ENCODE peak calls at places on chromosome 18, in six cellular contexts. Z is left lung, I is psoas muscle, B is HL-60, D is neuronal stem cell, H is right atrium auricular region. N is an unnamed sample.

GRCh38 chr18:50970006-50970405 is 2.2 kb downstream of the ELAC1 start:
- DNase-seq in Z (peak; percentile 43), I (no peak), B (no peak), D (no peak), H (no peak), N (no peak)

GRCh38 chr18:79873449-79874110 is 75.8 kb downstream of the KCNG2 start:
- DNase-seq in Z (no peak), I (peak; percentile 72), B (no peak), D (no peak), H (peak; percentile 53), N (no peak)

GRCh38 chr18:57624988-57625387 is 3.4 kb upstream of the NARS1 start:
- DNase-seq in Z (no peak), I (no peak), B (no peak), D (no peak), H (no peak), N (no peak)

GRCh38 chr18:42229211-42230210 is 274.5 kb downstream of the PIK3C3 start:
- DNase-seq in Z (no peak), I (no peak), B (no peak), D (no peak), H (no peak), N (no peak)

GRCh38 chr18:74239567-74239966 is 52.2 kb downstream of the CYB5A start:
- DNase-seq in Z (no peak), I (no peak), B (no peak), D (no peak), H (no peak), N (no peak)

GRCh38 chr18:72762505-72763122 is 105.2 kb downstream of the NETO1 start:
- DNase-seq in Z (no peak), I (no peak), B (peak; percentile 35), D (peak; percentile 56), H (no peak), N (no peak)

GRCh38 chr18:926946-927345 is 22.3 kb downstream of the ADCYAP1 start:
- DNase-seq in Z (no peak), I (no peak), B (no peak), D (no peak), H (no peak), N (no peak)

GRCh38 chr18:44185981-44186380 is 494.7 kb upstream of the SETBP1 start:
- DNase-seq in Z (no peak), I (no peak), B (no peak), D (no peak), H (no peak), N (no peak)

GRCh38 chr18:5311273-5312009 is 15.9 kb upstream of the ZBTB14 start:
- DNase-seq in Z (no peak), I (no peak), B (no peak), D (no peak), H (no peak), N (no peak)

GRCh38 chr18:62450546-62451395 is 72.1 kb upstream of the ZCCHC2 start:
- DNase-seq in Z (peak; percentile 75), I (peak; percentile 92), B (peak; percentile 65), D (no peak), H (peak; percentile 86), N (no peak)

GRCh38 chr18:30387401-30387800 is 655.1 kb downstream of the DSC3 start:
- DNase-seq in Z (no peak), I (no peak), B (no peak), D (peak; percentile 5), H (no peak), N (no peak)

GRCh38 chr18:40249390-40250080 is 1705.5 kb upstream of the PIK3C3 start:
- DNase-seq in Z (no peak), I (no peak), B (no peak), D (no peak), H (no peak), N (no peak)

GRCh38 chr18:79926715-79927596 is 24.5 kb downstream of the SLC66A2 start:
- DNase-seq in Z (peak; percentile 44), I (peak; percentile 52), B (no peak), D (no peak), H (no peak), N (no peak)

GRCh38 chr18:23528580-23529472 is 25.5 kb downstream of the RMC1 start:
- DNase-seq in Z (peak; percentile 75), I (no peak), B (no peak), D (no peak), H (peak; percentile 71), N (no peak)

GRCh38 chr18:13431886-13432285 is 213.3 kb downstream of the LDLRAD4 start:
- DNase-seq in Z (no peak), I (no peak), B (no peak), D (no peak), H (no peak), N (no peak)

GRCh38 chr18:44507729-44508325 is 172.9 kb upstream of the SETBP1 start:
- DNase-seq in Z (peak; percentile 50), I (peak; percentile 57), B (peak; percentile 56), D (no peak), H (no peak), N (no peak)

GRCh38 chr18:25594351-25594750 is 242.4 kb upstream of the ZNF521 start:
- DNase-seq in Z (no peak), I (no peak), B (no peak), D (no peak), H (no peak), N (no peak)

GRCh38 chr18:31942301-31942998 is 478 bp downstream of the TRAPPC8 start:
- DNase-seq in Z (peak; percentile 61), I (peak; percentile 63), B (peak; percentile 69), D (no peak), H (no peak), N (no peak)

GRCh38 chr18:31943895-31944816 is 1.2 kb upstream of the TRAPPC8 start:
- DNase-seq in Z (no peak), I (no peak), B (no peak), D (no peak), H (no peak), N (no peak)

GRCh38 chr18:31946305-31947046 is 3.5 kb upstream of the TRAPPC8 start:
- DNase-seq in Z (no peak), I (no peak), B (no peak), D (no peak), H (no peak), N (no peak)

GRCh38 chr18:31942999-31943894 is at the start of gene TRAPPC8:
- DNase-seq in Z (peak; percentile 99), I (peak; percentile 99), B (peak; percentile 100), D (peak; percentile 95), H (peak; percentile 99), N (peak; percentile 99)

DNA sequence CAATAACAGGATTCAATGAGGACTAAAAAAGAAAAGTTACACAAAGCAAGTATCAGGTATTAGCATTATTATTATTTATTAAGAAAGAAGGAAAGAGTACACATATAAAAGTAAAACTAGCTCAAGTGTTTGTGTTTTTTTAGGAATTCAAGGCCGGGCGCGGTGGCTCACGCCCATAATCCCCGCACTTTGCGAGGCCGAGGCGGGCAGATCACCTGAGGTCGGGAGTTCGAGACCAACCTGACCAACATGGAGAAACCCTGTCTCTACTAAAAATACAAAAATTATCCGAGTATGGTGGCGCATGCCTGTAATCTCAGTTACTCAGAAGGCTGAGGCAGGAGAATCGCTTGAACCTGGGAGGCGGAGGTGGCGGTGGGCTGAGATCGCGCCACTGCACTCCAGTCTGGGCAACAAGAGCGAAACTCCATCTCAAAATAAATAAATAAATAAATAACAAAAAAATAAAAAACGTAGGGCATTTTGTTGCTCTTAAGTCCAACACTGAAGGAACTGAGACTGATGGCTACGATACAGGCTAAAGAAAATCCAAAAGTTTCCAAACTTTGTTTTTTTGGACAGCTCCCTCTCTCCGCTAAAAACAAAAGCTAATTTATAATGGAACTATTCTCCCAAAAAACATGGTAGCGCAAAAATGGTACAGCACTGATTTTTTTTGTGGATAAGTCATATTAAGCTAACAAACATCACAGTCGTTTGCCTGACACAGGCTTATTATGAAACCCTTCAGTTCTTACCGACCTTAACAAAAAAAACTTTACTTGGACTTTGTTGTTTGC is 1.7 kb downstream of the TRAPPC8 start:
- DNase-seq in Z (no peak), I (no peak), B (no peak), D (no peak), H (no peak), N (no peak)
- H3K27ac ChIP-seq in Z (peak overlapping the region; percentile 97), I (peak overlapping the region; percentile 91), B (peak overlapping the region; percentile 93), D (no peak overlapping the region), H (no peak overlapping the region), N (no peak overlapping the region)

DNA sequence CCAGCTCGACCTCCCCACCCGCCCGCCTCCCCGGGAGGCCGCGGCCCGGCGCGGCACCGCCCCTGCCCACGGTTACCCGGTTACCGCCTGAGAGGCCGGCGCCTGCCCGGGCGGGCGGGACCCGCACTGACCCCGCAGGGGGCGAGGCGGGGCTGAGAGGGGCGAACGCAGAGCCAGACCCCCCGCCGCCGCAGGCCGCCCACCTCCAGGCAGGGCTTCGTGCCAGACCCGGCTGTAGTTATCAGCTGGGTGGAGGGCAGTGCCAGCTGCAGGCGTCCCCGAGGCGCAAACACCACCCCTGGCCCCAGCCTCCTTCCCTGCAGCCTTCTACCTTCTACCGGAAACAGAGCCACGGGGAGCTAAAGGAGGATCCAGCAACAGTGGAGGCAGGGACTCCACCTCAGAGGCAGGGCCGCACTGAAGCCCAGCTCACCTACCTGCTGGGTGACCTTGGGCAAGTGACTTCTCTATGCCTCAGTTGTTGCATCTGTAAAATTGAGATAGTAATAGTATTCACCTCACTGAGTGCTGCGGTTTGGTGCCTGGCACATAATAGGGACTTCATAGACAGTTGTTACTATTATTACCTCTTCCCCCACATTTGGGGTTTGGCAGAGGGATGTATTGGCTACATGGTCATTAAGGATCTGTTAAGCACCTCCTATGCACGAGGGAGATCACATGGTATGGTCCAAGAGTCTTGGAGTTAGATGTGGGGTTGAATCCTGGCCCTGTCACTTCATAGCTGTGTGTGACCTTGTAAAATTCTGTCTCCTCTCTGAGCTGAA is 231.6 kb upstream of the SMAD2 start:
- DNase-seq in Z (peak; percentile 48), I (no peak), B (no peak), D (no peak), H (no peak), N (no peak)
- H3K27ac ChIP-seq in Z (peak overlapping the region; percentile 83), I (peak overlapping the region; percentile 43), B (no peak overlapping the region), D (no peak overlapping the region), H (peak overlapping the region; percentile 91), N (peak overlapping the region; percentile 96)

DNA sequence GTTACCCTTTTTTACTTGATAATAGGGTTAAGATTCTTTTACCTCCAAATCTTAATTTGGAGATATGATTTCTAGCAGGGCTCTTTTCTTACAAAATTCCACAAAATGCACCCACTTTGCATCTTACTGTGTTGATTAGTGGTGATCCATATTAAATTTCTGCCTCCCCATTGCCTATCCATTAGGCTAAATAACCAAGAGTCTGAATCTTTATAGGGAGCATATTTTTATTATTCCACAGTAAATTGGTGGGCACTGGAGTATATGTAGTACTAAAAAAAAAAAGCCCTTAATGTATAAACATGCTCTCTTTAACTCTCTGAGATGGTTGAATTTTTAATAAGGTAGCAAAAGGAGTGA is 8.1 kb upstream of the TXNDC2 start:
- DNase-seq in Z (no peak), I (no peak), B (no peak), D (no peak), H (no peak), N (no peak)
- H3K27ac ChIP-seq in Z (peak overlapping the region; percentile 80), I (no peak overlapping the region), B (peak overlapping the region; percentile 39), D (no peak overlapping the region), H (peak overlapping the region; percentile 67), N (peak overlapping the region; percentile 68)

GRCh38 chr18:76754381-76754780 is 68.0 kb upstream of the ZNF236 start:
- DNase-seq in Z (no peak), I (no peak), B (no peak), D (no peak), H (no peak), N (no peak)

GRCh38 chr18:76750886-76751537 is 71.3 kb upstream of the ZNF236 start:
- DNase-seq in Z (no peak), I (no peak), B (no peak), D (no peak), H (no peak), N (no peak)

GRCh38 chr18:76750269-76750668 is 72.1 kb upstream of the ZNF236 start:
- DNase-seq in Z (no peak), I (no peak), B (no peak), D (no peak), H (no peak), N (no peak)

GRCh38 chr18:76751538-76751890 is 70.8 kb upstream of the ZNF236 start:
- DNase-seq in Z (no peak), I (no peak), B (no peak), D (no peak), H (no peak), N (no peak)

GRCh38 chr18:76752400-76752799 is 70.0 kb upstream of the ZNF236 start:
- DNase-seq in Z (no peak), I (no peak), B (no peak), D (no peak), H (no peak), N (no peak)
- H3K27ac ChIP-seq in Z (no peak overlapping the region), I (no peak overlapping the region), B (no peak overlapping the region), D (no peak overlapping the region), H (no peak overlapping the region), N (no peak overlapping the region)